ENCODE peak calls at places on chromosomes 5 and 9, in eight cellular contexts. L, R, Y, X, E, D, O and N are unnamed samples. For H3K4me1, the result is how much of the 10 kb centered on the place peaks cover.

GRCh38 chr5:5025774-5026406 is 114.2 kb upstream of the ADAMTS16 start:
- DNase-seq in L (no peak), R (no peak), Y (no peak), X (no peak), E (no peak), D (no peak), O (no peak), N (no peak)

GRCh38 chr5:155605898-155606297 is 592.3 kb downstream of the KIF4B start:
- DNase-seq in L (no peak), R (no peak), Y (no peak), X (no peak), E (no peak), D (no peak), O (no peak), N (no peak)

GRCh38 chr9:127862075-127863011 is 7.9 kb upstream of the ENG start:
- DNase-seq in L (peak), R (peak), Y (peak), X (peak), E (peak), D (peak), O (peak), N (no peak)

GRCh38 chr5:138488481-138488945 is 23.2 kb downstream of the EGR1 start:
- DNase-seq in L (no peak), R (no peak), Y (no peak), X (no peak), E (peak), D (no peak), O (no peak), N (no peak)

GRCh38 chr5:38692780-38693507 is 136.5 kb upstream of the LIFR start:
- DNase-seq in L (no peak), R (no peak), Y (no peak), X (no peak), E (no peak), D (no peak), O (no peak), N (no peak)

GRCh38 chr5:84569307-84569706 is 184.6 kb upstream of the EDIL3 start:
- DNase-seq in L (no peak), R (no peak), Y (no peak), X (no peak), E (no peak), D (no peak), O (no peak), N (no peak)

GRCh38 chr5:16615737-16616535 is 861 bp downstream of the RETREG1 start:
- DNase-seq in L (no peak), R (peak), Y (peak), X (no peak), E (no peak), D (no peak), O (no peak), N (no peak)

GRCh38 chr9:133199648-133200321 is 9.3 kb downstream of the OBP2B start:
- DNase-seq in L (peak), R (peak), Y (peak), X (no peak), E (no peak), D (no peak), O (no peak), N (no peak)

GRCh38 chr9:137785704-137786161 is 91.8 kb upstream of the CACNA1B start:
- DNase-seq in L (no peak), R (peak), Y (no peak), X (peak), E (no peak), D (no peak), O (no peak), N (no peak)

GRCh38 chr5:96976-97640 is 5.1 kb downstream of the PLEKHG4B start:
- DNase-seq in L (no peak), R (no peak), Y (no peak), X (no peak), E (no peak), D (no peak), O (no peak), N (peak)

GRCh38 chr9:120723547-120723946 is 9.3 kb upstream of the MEGF9 start:
- DNase-seq in L (no peak), R (no peak), Y (no peak), X (no peak), E (no peak), D (peak), O (no peak), N (no peak)

GRCh38 chr9:85027870-85028269 is 358.3 kb downstream of the NTRK2 start:
- DNase-seq in L (no peak), R (no peak), Y (no peak), X (no peak), E (no peak), D (no peak), O (no peak), N (no peak)

GRCh38 chr5:77635073-77635472 is 3.4 kb downstream of the OTP start:
- DNase-seq in L (no peak), R (no peak), Y (no peak), X (no peak), E (no peak), D (no peak), O (no peak), N (no peak)

GRCh38 chr5:38780950-38781349 is 64.9 kb upstream of the OSMR start:
- DNase-seq in L (peak), R (no peak), Y (peak), X (peak), E (peak), D (peak), O (no peak), N (no peak)

GRCh38 chr5:53996008-53996407 is 314.4 kb downstream of the ARL15 start:
- DNase-seq in L (no peak), R (no peak), Y (no peak), X (no peak), E (no peak), D (no peak), O (no peak), N (no peak)

GRCh38 chr9:114958021-114958846 is 27.8 kb upstream of the TNFSF8 start:
- DNase-seq in L (no peak), R (peak), Y (peak), X (peak), E (no peak), D (peak), O (peak), N (no peak)

GRCh38 chr9:18424132-18424531 is 49.8 kb upstream of the ADAMTSL1 start:
- DNase-seq in L (no peak), R (no peak), Y (no peak), X (no peak), E (no peak), D (no peak), O (no peak), N (no peak)

GRCh38 chr9:107284636-107285035 is 1.6 kb downstream of the RAD23B start:
- DNase-seq in L (no peak), R (no peak), Y (no peak), X (no peak), E (peak), D (no peak), O (no peak), N (no peak)

GRCh38 chr5:138241688-138242547 is 28.8 kb upstream of the CDC23 start:
- DNase-seq in L (peak), R (peak), Y (no peak), X (peak), E (peak), D (no peak), O (peak), N (no peak)

GRCh38 chr9:32579706-32580331 is 6.9 kb upstream of the NDUFB6 start:
- DNase-seq in L (peak), R (peak), Y (peak), X (peak), E (peak), D (peak), O (peak), N (no peak)

GRCh38 chr5:128197911-128198522 is 114.5 kb downstream of the SLC12A2 start:
- DNase-seq in L (no peak), R (no peak), Y (no peak), X (no peak), E (no peak), D (no peak), O (no peak), N (no peak)

GRCh38 chr9:120382453-120382852 is 197.5 kb downstream of the CDK5RAP2 start:
- DNase-seq in L (no peak), R (no peak), Y (no peak), X (peak), E (no peak), D (no peak), O (no peak), N (no peak)

GRCh38 chr5:77985247-77985646 is 209.1 kb upstream of the TBCA start:
- DNase-seq in L (no peak), R (no peak), Y (no peak), X (no peak), E (no peak), D (no peak), O (no peak), N (no peak)

GRCh38 chr9:108057421-108058136 is 568.0 kb upstream of the KLF4 start:
- DNase-seq in L (peak), R (no peak), Y (peak), X (peak), E (peak), D (peak), O (no peak), N (no peak)

GRCh38 chr5:132884548-132884947 is 11.1 kb downstream of the LEAP2 start:
- DNase-seq in L (no peak), R (no peak), Y (no peak), X (no peak), E (no peak), D (no peak), O (no peak), N (no peak)

GRCh38 chr5:132877938-132878337 is 4.5 kb downstream of the LEAP2 start:
- DNase-seq in L (no peak), R (no peak), Y (peak), X (no peak), E (no peak), D (no peak), O (peak), N (no peak)

GRCh38 chr5:132886064-132886823 is 12.8 kb downstream of the LEAP2 start:
- DNase-seq in L (no peak), R (no peak), Y (no peak), X (no peak), E (no peak), D (no peak), O (no peak), N (no peak)

GRCh38 chr5:132887326-132887725 is 13.9 kb downstream of the LEAP2 start:
- DNase-seq in L (no peak), R (no peak), Y (no peak), X (no peak), E (no peak), D (no peak), O (no peak), N (no peak)

DNA sequence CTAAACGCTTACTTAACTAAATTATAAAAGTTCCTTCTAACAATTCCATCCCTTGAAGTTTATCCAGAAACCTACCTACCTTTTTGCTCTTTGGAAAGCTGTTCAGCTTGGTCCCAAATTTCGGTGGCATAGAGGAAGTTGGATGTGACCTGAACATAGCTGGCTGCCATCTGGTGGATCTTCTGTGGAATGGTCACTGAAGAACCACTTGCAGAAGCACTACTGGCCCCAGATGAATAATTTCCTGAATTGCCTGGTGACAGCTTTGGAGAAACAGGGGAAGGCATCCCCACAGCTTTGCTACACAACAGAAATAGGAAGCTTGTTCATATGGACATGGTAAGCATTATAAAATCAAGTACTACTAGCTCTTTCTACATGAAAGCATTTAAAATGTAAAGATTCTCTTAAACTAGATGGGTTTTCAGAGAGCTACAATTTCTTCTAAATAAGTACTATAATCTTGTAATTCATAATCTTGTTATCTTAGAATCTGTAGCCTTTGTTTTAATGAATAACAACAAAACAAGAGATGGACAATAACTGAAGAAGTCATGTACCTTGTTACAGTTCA is 9.9 kb downstream of the LEAP2 start:
- DNase-seq in L (no peak), R (no peak), Y (peak), X (peak), E (peak), D (peak), O (no peak), N (no peak)
- TF ChIP-seq POLR2A in L (no peak), R (no peak), Y (no peak), X (no peak), E (no peak), D (no peak), O (no peak), N (no peak)

DNA sequence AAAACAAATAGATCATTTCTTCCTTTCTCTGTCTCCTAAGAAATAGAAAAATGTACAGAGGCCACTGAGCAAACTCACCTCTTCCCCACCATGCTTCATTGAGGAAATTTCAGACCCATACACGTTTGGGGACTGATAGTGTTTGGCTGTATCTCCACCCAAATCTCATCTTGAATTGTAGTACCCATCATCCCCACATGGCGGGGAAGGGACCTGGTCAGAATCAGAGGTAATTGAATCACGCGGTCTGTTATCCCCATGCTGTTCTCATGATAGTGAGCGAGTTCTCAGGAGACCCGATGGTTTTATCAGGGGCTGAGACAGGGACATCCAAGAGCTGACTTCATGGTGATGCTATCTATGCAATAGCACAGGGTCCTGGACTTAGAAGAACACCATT is 1655.8 kb downstream of the MAT2B start:
- DNase-seq in L (no peak), R (no peak), Y (no peak), X (no peak), E (no peak), D (no peak), O (no peak), N (no peak)
- TF ChIP-seq CTCF in L (no peak), R (no peak), Y (no peak), X (no peak), E (no peak), D (no peak), O (no peak), N (no peak)

GRCh38 chr9:37992924-37993349 is 76.1 kb downstream of the SHB start:
- DNase-seq in L (no peak), R (no peak), Y (no peak), X (no peak), E (peak), D (peak), O (no peak), N (no peak)
- H3K4me1 ChIP-seq in L (under half), R (under half), Y (under half), X (under half), E (under half), D (under half), O (under half), N (under half)

DNA sequence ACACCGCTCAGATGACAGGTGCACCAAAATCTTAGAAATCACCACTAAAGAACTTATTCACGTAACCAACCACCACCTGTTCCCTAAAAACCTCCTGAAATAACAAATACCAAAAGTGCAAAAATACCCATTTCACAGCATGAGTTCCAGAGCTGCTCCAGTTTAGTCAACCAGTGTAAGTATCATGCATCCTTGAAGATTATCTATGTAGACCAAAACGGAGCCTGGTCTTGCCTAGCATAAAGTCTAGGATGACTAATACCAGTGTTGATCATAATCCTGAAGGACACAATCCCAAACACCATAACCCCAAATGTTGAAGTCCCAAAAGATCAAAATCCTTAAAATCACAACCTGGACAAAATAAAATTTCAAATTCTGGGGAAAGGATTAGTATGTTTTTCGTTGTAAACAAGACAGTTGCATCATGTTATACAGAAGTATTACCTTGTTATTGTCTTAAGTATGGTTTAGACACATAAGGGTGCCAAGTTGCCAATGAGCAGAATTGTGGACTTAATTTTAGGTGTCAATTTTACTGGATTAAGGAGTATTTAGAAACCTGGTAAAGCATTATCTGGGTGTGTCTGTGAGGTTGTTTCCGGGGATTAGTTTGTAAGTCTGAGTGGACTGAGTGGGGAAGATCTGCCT is 18.1 kb downstream of the VCP start:
- DNase-seq in L (no peak), R (no peak), Y (no peak), X (no peak), E (no peak), D (no peak), O (no peak), N (no peak)
- TF ChIP-seq POLR2A in L (no peak), R (no peak), Y (no peak), X (no peak), E (no peak), D (no peak), O (no peak), N (no peak)

GRCh38 chr9:71628247-71628646 is 140.1 kb downstream of the CEMIP2 start:
- DNase-seq in L (no peak), R (no peak), Y (no peak), X (no peak), E (no peak), D (no peak), O (no peak), N (no peak)
- TF ChIP-seq CTCF in L (no peak), R (peak), Y (no peak), X (no peak), E (no peak), D (no peak), O (peak), N (no peak)

DNA sequence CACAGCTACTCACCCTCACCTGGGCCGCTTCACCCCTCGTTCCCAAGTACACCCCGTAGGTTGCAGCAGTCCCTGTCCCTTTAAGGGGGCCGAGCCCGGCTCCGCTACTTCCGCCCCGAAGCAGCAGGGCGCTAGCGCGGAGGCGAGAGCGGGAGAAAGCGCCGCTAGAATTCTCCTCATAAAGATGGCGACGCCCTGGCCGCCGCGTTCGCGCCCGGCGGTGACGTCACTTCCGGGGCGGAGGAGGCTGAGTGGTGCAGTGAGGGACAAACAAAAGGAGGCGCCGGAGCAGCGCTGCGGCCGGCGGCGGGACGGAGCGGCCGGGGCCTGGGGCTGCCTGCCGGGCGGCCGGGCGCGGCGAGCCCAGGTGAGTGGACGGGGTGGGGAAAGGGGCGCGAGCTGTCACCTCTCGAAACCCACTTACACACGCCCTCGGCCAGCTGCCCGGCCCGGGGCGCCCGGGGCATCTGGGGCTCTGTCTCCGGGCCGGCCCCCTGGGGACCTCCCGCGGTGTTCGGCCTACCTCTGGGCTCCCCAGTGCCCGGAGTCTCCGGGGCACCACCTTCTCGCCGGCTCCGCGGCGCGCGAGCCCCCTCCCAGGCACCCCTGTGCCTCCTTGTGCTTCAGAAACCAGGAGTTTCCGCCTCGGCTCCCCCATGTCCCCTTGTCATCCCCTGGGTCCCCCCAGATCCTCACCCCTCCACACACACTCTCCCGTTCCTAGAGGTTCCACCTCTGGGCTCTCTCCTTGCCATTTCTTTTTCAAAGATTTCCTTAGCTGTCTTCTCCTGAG is at the start of the genes KYAT1 and LRRC8A:
- DNase-seq in L (peak), R (peak), Y (peak), X (peak), E (peak), D (peak), O (peak), N (no peak)
- H3K4me1 ChIP-seq in L (under half), R (half or more), Y (under half), X (under half), E (under half), D (under half), O (under half), N (half or more)

DNA sequence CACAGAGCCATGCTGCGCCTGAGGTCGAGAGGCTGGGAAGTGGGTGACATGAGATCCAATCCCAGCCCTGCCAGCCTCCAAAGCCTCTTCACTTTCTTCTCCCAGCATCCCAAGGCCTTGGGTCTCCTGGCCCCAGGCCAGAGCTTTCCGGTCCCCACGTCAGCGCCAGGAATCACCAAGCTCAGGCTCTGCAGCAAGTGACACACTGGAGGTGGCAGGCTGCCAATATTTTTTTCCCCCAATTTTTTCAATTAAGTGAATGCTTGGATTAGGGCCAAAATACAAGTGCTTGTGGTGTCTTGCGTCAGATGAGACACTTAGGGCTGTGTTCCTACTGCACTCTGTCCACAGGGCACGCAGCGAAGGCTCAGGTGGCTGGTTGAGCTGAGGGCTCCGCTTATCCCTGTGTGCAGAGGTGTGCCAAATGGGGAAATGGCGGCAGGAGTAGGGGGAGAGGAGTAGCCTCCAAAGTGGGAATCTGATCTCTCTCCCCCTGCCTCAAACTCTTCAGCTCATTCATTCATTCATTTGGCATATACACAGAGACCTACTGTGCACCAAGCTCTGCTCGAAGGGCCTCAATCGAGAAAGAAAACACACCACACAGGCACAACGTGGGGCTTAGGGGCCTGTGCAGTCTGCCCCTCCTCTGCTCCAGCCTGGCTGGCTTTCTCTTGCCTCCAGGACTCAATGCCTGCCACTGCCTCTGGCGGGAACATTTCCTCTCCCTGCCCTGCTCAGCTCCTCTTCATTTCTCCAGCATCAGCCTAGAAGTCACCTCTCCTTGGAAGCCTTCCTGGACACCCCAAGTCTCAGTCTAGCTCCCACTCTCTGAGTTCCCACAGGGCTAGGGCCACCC is 16.7 kb downstream of the SH3PXD2B start:
- DNase-seq in L (peak), R (no peak), Y (peak), X (peak), E (peak), D (peak), O (peak), N (no peak)
- TF ChIP-seq POLR2A in L (no peak), R (no peak), Y (no peak), X (no peak), E (no peak), D (peak), O (no peak), N (no peak)

GRCh38 chr9:76793784-76794431 is 29.7 kb downstream of the PCA3 start:
- DNase-seq in L (no peak), R (no peak), Y (no peak), X (no peak), E (no peak), D (no peak), O (no peak), N (no peak)
- TF ChIP-seq CTCF in L (no peak), R (no peak), Y (no peak), X (no peak), E (no peak), D (no peak), O (no peak), N (no peak)